ENCODE peak calls at places on chromosomes 5 and 9, in four cellular contexts. T, F, H and Y are unnamed samples.

GRCh38 chr9:100028201-100028784 is 70.5 kb downstream of the ERP44 start:
- DNase-seq in T (peak), F (peak), H (peak), Y (peak)

GRCh38 chr9:7394007-7394774 is 405.4 kb downstream of the DMAC1 start:
- DNase-seq in T (no peak), F (peak), H (peak), Y (no peak)

GRCh38 chr5:162768962-162769464 is 668.4 kb upstream of the CCNG1 start:
- DNase-seq in T (no peak), F (no peak), H (no peak), Y (no peak)

GRCh38 chr5:114957384-114957783 is 212.3 kb downstream of the TRIM36 start:
- DNase-seq in T (no peak), F (no peak), H (no peak), Y (no peak)

GRCh38 chr9:35603506-35603985 is 1.5 kb upstream of the TESK1 start:
- DNase-seq in T (peak), F (peak), H (no peak), Y (no peak)

GRCh38 chr5:16713386-16713928 is 96.7 kb upstream of the RETREG1 start:
- DNase-seq in T (peak), F (no peak), H (no peak), Y (no peak)

GRCh38 chr9:129998491-129999122 is 44.4 kb downstream of the FNBP1 start:
- DNase-seq in T (peak), F (no peak), H (no peak), Y (no peak)

GRCh38 chr9:137390553-137391410 is 32.2 kb downstream of the EXD3 start:
- DNase-seq in T (no peak), F (no peak), H (no peak), Y (no peak)

GRCh38 chr5:134550271-134551214 is 25.1 kb downstream of the JADE2 start:
- DNase-seq in T (no peak), F (no peak), H (no peak), Y (no peak)

GRCh38 chr5:32990593-32991415 is 279.7 kb downstream of the NPR3 start:
- DNase-seq in T (no peak), F (no peak), H (no peak), Y (no peak)

GRCh38 chr5:171913987-171914273 is 92.5 kb downstream of the FBXW11 start:
- DNase-seq in T (no peak), F (no peak), H (no peak), Y (no peak)

GRCh38 chr9:137607141-137607857 is 1.8 kb downstream of the ARRDC1 start:
- DNase-seq in T (no peak), F (no peak), H (no peak), Y (no peak)

GRCh38 chr5:96037128-96037527 is 75.5 kb upstream of the ELL2 start:
- DNase-seq in T (no peak), F (peak), H (no peak), Y (no peak)
- TF ChIP-seq JUND in T (no peak), F (no peak), H (no peak), Y (no peak)

GRCh38 chr9:117290306-117290705 is 124.6 kb downstream of the ASTN2 start:
- DNase-seq in T (no peak), F (no peak), H (no peak), Y (no peak)
- TF ChIP-seq ELF1 in T (no peak), F (no peak), H (no peak), Y (no peak)

GRCh38 chr5:139732019-139732418 is 63.6 kb upstream of the PSD2 start:
- DNase-seq in T (no peak), F (no peak), H (no peak), Y (no peak)
- H3K27ac ChIP-seq in T (no peak), F (peak), H (no peak), Y (no peak)

DNA sequence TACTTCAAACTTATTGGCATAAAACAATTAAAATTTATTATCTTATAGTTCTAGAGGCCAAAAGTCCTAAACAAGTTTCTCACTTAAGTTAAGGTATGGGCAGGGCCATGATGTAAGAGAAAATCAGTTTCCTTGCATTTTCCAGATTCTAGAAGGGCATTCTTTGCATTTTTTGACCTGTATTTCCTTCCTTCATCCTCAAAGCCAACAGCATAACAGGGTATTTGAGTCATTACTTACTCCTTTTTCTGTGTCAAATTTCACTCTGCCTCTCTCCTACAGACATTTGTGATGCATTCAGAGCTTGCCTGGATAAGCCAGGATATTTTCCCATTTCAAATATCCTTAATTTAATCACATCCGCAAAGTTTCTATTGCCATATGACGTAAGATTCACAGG is 1499.0 kb downstream of the EFNA5 start:
- DNase-seq in T (no peak), F (no peak), H (no peak), Y (no peak)
- TF ChIP-seq JUND in T (peak), F (no peak), H (no peak), Y (no peak)

GRCh38 chr9:79131876-79132377 is 439.8 kb upstream of the TLE4 start:
- DNase-seq in T (no peak), F (no peak), H (no peak), Y (no peak)

GRCh38 chr9:79134654-79135053 is 437.1 kb upstream of the TLE4 start:
- DNase-seq in T (no peak), F (no peak), H (no peak), Y (peak)

GRCh38 chr9:79131375-79131774 is 440.4 kb upstream of the TLE4 start:
- DNase-seq in T (no peak), F (no peak), H (no peak), Y (no peak)

GRCh38 chr9:79127661-79128060 is 444.1 kb upstream of the TLE4 start:
- DNase-seq in T (no peak), F (no peak), H (no peak), Y (no peak)

GRCh38 chr9:79129865-79130480 is 441.8 kb upstream of the TLE4 start:
- DNase-seq in T (peak), F (peak), H (peak), Y (peak)
- TF ChIP-seq ELF1 in T (no peak), F (no peak), H (no peak), Y (no peak)

DNA sequence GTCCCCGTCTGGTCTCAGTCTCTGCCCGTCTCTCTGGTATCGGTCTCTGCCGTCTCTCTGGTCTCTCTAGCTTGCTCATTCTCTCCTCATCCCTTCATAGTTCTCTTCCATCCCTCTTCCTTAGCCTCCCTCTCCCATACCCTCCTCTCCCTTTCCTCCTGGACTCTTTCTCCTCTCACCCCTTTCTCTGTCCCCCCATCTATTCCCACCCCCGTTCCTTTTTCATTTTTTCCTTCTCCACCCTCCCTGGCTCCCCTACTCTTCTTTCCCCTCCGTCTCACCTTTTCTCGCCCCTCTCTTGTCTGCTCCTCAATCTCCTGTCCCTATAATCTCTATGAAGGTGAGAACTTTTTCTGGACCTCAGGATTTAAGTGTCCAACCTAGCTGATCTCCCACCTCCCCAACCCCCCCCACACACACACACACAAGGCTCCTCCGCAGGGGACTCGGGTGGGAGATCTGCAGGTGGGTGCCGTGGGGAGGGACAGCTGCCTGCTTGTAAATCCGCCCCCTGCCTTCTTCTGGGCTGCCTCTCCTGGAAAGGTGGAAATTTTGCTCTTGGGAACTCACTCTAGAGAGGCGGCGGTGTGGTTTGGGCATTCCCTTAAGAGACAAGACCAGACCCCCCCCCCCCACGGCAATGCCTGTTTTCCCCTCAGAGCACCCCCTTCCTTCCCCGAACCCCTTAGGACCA is 953 bp downstream of the UBE2QL1 start:
- DNase-seq in T (no peak), F (no peak), H (no peak), Y (no peak)
- H3K27ac ChIP-seq in T (peak), F (no peak), H (no peak), Y (no peak)

GRCh38 chr9:120386390-120387131 is 193.4 kb downstream of the CDK5RAP2 start:
- DNase-seq in T (peak), F (peak), H (no peak), Y (no peak)
- TF ChIP-seq JUND in T (no peak), F (no peak), H (no peak), Y (no peak)